ENCODE peak calls at places on chromosome 15, in seven cellular contexts. N is NCI-H446 treated with DMSO at 0.1 percent for 48 hours; O is AG10803; Y is activated CD8-positive, alpha-beta memory T cell treated with anti-CD3 and anti-CD28 coated beads for 48 hours; R is kidney tubule cell; P is choroid plexus epithelial cell; X is LoVo. U is an unnamed sample.

GRCh38 chr15:73915085-73915484 is 11.2 kb upstream of the LOXL1 start:
- DNase-seq in N (no peak), O (no peak), Y (no peak), R (no peak), P (no peak), X (peak), U (no peak)

GRCh38 chr15:77034620-77035467 is 36.1 kb downstream of the TSPAN3 start:
- DNase-seq in N (no peak), O (peak), Y (no peak), R (no peak), P (peak), X (peak), U (no peak)

GRCh38 chr15:29107291-29107890 is 162.2 kb downstream of the NSMCE3 start:
- DNase-seq in N (no peak), O (no peak), Y (no peak), R (no peak), P (no peak), X (no peak), U (no peak)

GRCh38 chr15:77959094-77959879 is 118.2 kb downstream of the TBC1D2B start:
- DNase-seq in N (peak), O (peak), Y (peak), R (peak), P (peak), X (peak), U (no peak)

GRCh38 chr15:59170295-59170881 is 36.3 kb upstream of the LDHAL6B start:
- DNase-seq in N (no peak), O (peak), Y (no peak), R (peak), P (no peak), X (peak), U (peak)

GRCh38 chr15:39404767-39405173 is 176.1 kb upstream of the THBS1 start:
- DNase-seq in N (no peak), O (peak), Y (no peak), R (peak), P (peak), X (peak), U (no peak)

GRCh38 chr15:68213991-68214837 is 9.1 kb upstream of the CALML4 start:
- DNase-seq in N (no peak), O (no peak), Y (no peak), R (no peak), P (no peak), X (no peak), U (no peak)

GRCh38 chr15:74311734-74312444 is 55.6 kb downstream of the CYP11A1 start:
- DNase-seq in N (no peak), O (peak), Y (no peak), R (peak), P (peak), X (peak), U (no peak)

GRCh38 chr15:84740691-84741090 is 7.7 kb upstream of the ZNF592 start:
- DNase-seq in N (peak), O (no peak), Y (no peak), R (no peak), P (no peak), X (no peak), U (no peak)

GRCh38 chr15:69225355-69226027 is 65.1 kb downstream of the GLCE start:
- DNase-seq in N (peak), O (peak), Y (no peak), R (peak), P (peak), X (peak), U (no peak)

GRCh38 chr15:41629883-41630282 is 30.3 kb upstream of the MGA start:
- DNase-seq in N (no peak), O (no peak), Y (no peak), R (no peak), P (no peak), X (no peak), U (no peak)

GRCh38 chr15:49625460-49626036 is 4.7 kb downstream of the DTWD1 start:
- DNase-seq in N (no peak), O (no peak), Y (no peak), R (no peak), P (no peak), X (no peak), U (no peak)

GRCh38 chr15:56795400-56795983 is 62.2 kb upstream of the ZNF280D start:
- DNase-seq in N (peak), O (peak), Y (no peak), R (no peak), P (no peak), X (no peak), U (no peak)

GRCh38 chr15:26870346-26870745 is 3.5 kb downstream of the GABRA5 start:
- DNase-seq in N (no peak), O (no peak), Y (no peak), R (no peak), P (no peak), X (no peak), U (no peak)

GRCh38 chr15:62821384-62822131 is 221.0 kb upstream of the TPM1 start:
- DNase-seq in N (no peak), O (no peak), Y (no peak), R (peak), P (no peak), X (peak), U (no peak)

GRCh38 chr15:44798815-44799214 is 62.5 kb downstream of the TRIM69 start:
- DNase-seq in N (no peak), O (no peak), Y (no peak), R (no peak), P (peak), X (no peak), U (no peak)

GRCh38 chr15:20659265-20659664 is 117.7 kb upstream of the GOLGA6L6 start:
- DNase-seq in N (no peak), O (no peak), Y (no peak), R (no peak), P (no peak), X (no peak), U (no peak)

GRCh38 chr15:82570721-82571519 is 30.7 kb upstream of the RPS17 start:
- DNase-seq in N (no peak), O (peak), Y (no peak), R (peak), P (no peak), X (no peak), U (no peak)

GRCh38 chr15:47974724-47975123 is 146.1 kb upstream of the SLC24A5 start:
- DNase-seq in N (no peak), O (no peak), Y (no peak), R (peak), P (no peak), X (no peak), U (no peak)

GRCh38 chr15:95416576-95416975 is 913.9 kb upstream of the NR2F2 start:
- DNase-seq in N (no peak), O (no peak), Y (no peak), R (no peak), P (peak), X (no peak), U (no peak)

GRCh38 chr15:96468036-96468435 is 137.5 kb downstream of the NR2F2 start:
- DNase-seq in N (no peak), O (no peak), Y (no peak), R (no peak), P (no peak), X (no peak), U (no peak)

GRCh38 chr15:74489518-74490338 is 28.8 kb upstream of the UBL7 start:
- DNase-seq in N (no peak), O (peak), Y (peak), R (peak), P (peak), X (peak), U (peak)

GRCh38 chr15:55224892-55225291 is 28.2 kb upstream of the RSL24D1 start:
- DNase-seq in N (no peak), O (no peak), Y (no peak), R (peak), P (peak), X (no peak), U (no peak)

GRCh38 chr15:63888146-63888545 is 54.4 kb upstream of the HERC1 start:
- DNase-seq in N (no peak), O (no peak), Y (no peak), R (no peak), P (no peak), X (no peak), U (no peak)

GRCh38 chr15:65095011-65095746 is 18.6 kb downstream of the KBTBD13 start:
- DNase-seq in N (no peak), O (no peak), Y (no peak), R (no peak), P (no peak), X (no peak), U (no peak)

GRCh38 chr15:51737538-51738305 is at the start of gene LYSMD2:
- DNase-seq in N (peak), O (peak), Y (peak), R (peak), P (peak), X (peak), U (no peak)

GRCh38 chr15:76903251-76903681 is 1.9 kb downstream of the SCAPER start:
- DNase-seq in N (peak), O (peak), Y (no peak), R (peak), P (peak), X (peak), U (no peak)

GRCh38 chr15:63013052-63013808 is 29.3 kb upstream of the TPM1 start:
- DNase-seq in N (no peak), O (peak), Y (no peak), R (peak), P (peak), X (peak), U (peak)

GRCh38 chr15:48143856-48144255 is 23.1 kb downstream of the SLC24A5 start:
- DNase-seq in N (no peak), O (peak), Y (no peak), R (no peak), P (no peak), X (no peak), U (no peak)

GRCh38 chr15:64938192-64938591 is 26.5 kb downstream of the ANKDD1A start:
- DNase-seq in N (no peak), O (no peak), Y (no peak), R (peak), P (peak), X (peak), U (no peak)

GRCh38 chr15:37582852-37583251 is 351.6 kb upstream of the TMCO5A start:
- DNase-seq in N (no peak), O (no peak), Y (no peak), R (no peak), P (no peak), X (no peak), U (no peak)

GRCh38 chr15:86624261-86625036 is 544.8 kb downstream of the AGBL1 start:
- DNase-seq in N (peak), O (peak), Y (peak), R (peak), P (peak), X (peak), U (no peak)

GRCh38 chr15:83210619-83211018 is 3.0 kb upstream of the HDGFL3 start:
- DNase-seq in N (peak), O (peak), Y (no peak), R (peak), P (peak), X (no peak), U (no peak)

GRCh38 chr15:52491460-52491859 is 37.2 kb downstream of the MYO5A start:
- DNase-seq in N (no peak), O (peak), Y (no peak), R (no peak), P (no peak), X (no peak), U (no peak)

GRCh38 chr15:31457631-31458526 is 131.2 kb downstream of the KLF13 start:
- DNase-seq in N (no peak), O (peak), Y (no peak), R (peak), P (peak), X (no peak), U (no peak)

GRCh38 chr15:91652610-91653207 is 200.8 kb upstream of the SLCO3A1 start:
- DNase-seq in N (no peak), O (no peak), Y (no peak), R (no peak), P (no peak), X (no peak), U (no peak)

GRCh38 chr15:69450968-69451695 is 1.5 kb upstream of the RPLP1 start:
- DNase-seq in N (no peak), O (no peak), Y (no peak), R (no peak), P (no peak), X (no peak), U (no peak)